ENCODE peak calls at places on chromosome 20, in ten cellular contexts. X is activated T-helper 1 cell treated with Interleukin-2 at 50 U/mL for 16 hours; R is G401; J is astrocyte of the hippocampus; Q is neural crest cell; E is NCI-H69; Z is mammary epithelial cell; L is activated CD4-positive, CD25-positive, alpha-beta regulatory T cell; C is iPS-NIHi11; V is stimulated activated CD8-positive, alpha-beta memory T cell treated with anti-CD3 and anti-CD28 coated beads, Interleukin-4, amount 100 ng/mL, for 1 hour. O is an unnamed sample.

GRCh38 chr20:64229537-64230061 is 25.9 kb upstream of the PCMTD2 start:
- DNase-seq in X (no peak), R (no peak), J (no peak), Q (no peak), E (no peak), Z (peak), L (no peak), C (no peak), V (no peak), O (no peak)

GRCh38 chr20:37341632-37342031 is 4.3 kb upstream of the SRC start:
- DNase-seq in X (no peak), R (no peak), J (no peak), Q (no peak), E (peak), Z (no peak), L (no peak), C (no peak), V (no peak), O (no peak)

GRCh38 chr20:19974621-19975435 is 42.3 kb upstream of the NAA20 start:
- DNase-seq in X (no peak), R (peak), J (peak), Q (no peak), E (peak), Z (peak), L (no peak), C (peak), V (no peak), O (peak)

GRCh38 chr20:43744121-43744520 is 17.3 kb upstream of the GTSF1L start:
- DNase-seq in X (no peak), R (no peak), J (no peak), Q (no peak), E (no peak), Z (peak), L (no peak), C (no peak), V (no peak), O (peak)

GRCh38 chr20:1798982-1799381 is 96.2 kb upstream of the SIRPA start:
- DNase-seq in X (no peak), R (no peak), J (no peak), Q (no peak), E (no peak), Z (no peak), L (no peak), C (no peak), V (no peak), O (no peak)

GRCh38 chr20:1897486-1897885 is 2.3 kb downstream of the SIRPA start:
- DNase-seq in X (no peak), R (peak), J (no peak), Q (no peak), E (no peak), Z (no peak), L (no peak), C (no peak), V (no peak), O (no peak)

GRCh38 chr20:23100021-23100753 is 14.1 kb upstream of the CD93 start:
- DNase-seq in X (no peak), R (no peak), J (no peak), Q (no peak), E (no peak), Z (peak), L (no peak), C (no peak), V (no peak), O (no peak)

GRCh38 chr20:5205348-5206210 is 78.8 kb downstream of the CDS2 start:
- DNase-seq in X (peak), R (peak), J (peak), Q (peak), E (peak), Z (peak), L (peak), C (peak), V (peak), O (peak)

GRCh38 chr20:49766979-49767419 is 45.6 kb upstream of the SLC9A8 start:
- DNase-seq in X (no peak), R (no peak), J (no peak), Q (no peak), E (no peak), Z (no peak), L (no peak), C (no peak), V (no peak), O (no peak)

GRCh38 chr20:13588049-13588448 is 50.7 kb downstream of the TASP1 start:
- DNase-seq in X (no peak), R (no peak), J (no peak), Q (no peak), E (no peak), Z (no peak), L (no peak), C (no peak), V (no peak), O (no peak)

GRCh38 chr20:44704551-44704971 is 10.6 kb upstream of the CCN5 start:
- DNase-seq in X (no peak), R (no peak), J (peak), Q (no peak), E (no peak), Z (no peak), L (no peak), C (no peak), V (no peak), O (peak)

GRCh38 chr20:62832951-62833391 is 16.1 kb downstream of the COL9A3 start:
- DNase-seq in X (no peak), R (no peak), J (no peak), Q (no peak), E (no peak), Z (no peak), L (no peak), C (no peak), V (no peak), O (no peak)

GRCh38 chr20:36094497-36094896 is 60.0 kb upstream of the EPB41L1 start:
- DNase-seq in X (no peak), R (peak), J (peak), Q (no peak), E (peak), Z (no peak), L (no peak), C (no peak), V (no peak), O (no peak)

GRCh38 chr20:5945963-5946362 is 4.4 kb downstream of the TRMT6 start:
- DNase-seq in X (no peak), R (no peak), J (peak), Q (no peak), E (no peak), Z (peak), L (no peak), C (no peak), V (no peak), O (no peak)

GRCh38 chr20:42338274-42339172 is 720.3 kb upstream of the CHD6 start:
- DNase-seq in X (no peak), R (no peak), J (no peak), Q (no peak), E (no peak), Z (no peak), L (no peak), C (no peak), V (no peak), O (no peak)

GRCh38 chr20:45337367-45338120 is 10.7 kb downstream of the SDC4 start:
- DNase-seq in X (no peak), R (no peak), J (peak), Q (no peak), E (no peak), Z (peak), L (no peak), C (peak), V (no peak), O (peak)

GRCh38 chr20:35300469-35301262 is 8.4 kb upstream of the FAM83C start:
- DNase-seq in X (no peak), R (no peak), J (no peak), Q (no peak), E (no peak), Z (no peak), L (no peak), C (no peak), V (no peak), O (no peak)

GRCh38 chr20:34798871-34799270 is 26.6 kb downstream of the NCOA6 start:
- DNase-seq in X (no peak), R (no peak), J (no peak), Q (no peak), E (no peak), Z (no peak), L (no peak), C (no peak), V (no peak), O (no peak)

GRCh38 chr20:45918779-45919535 is 7.0 kb upstream of the PLTP start:
- DNase-seq in X (no peak), R (no peak), J (no peak), Q (no peak), E (no peak), Z (no peak), L (no peak), C (no peak), V (no peak), O (no peak)

GRCh38 chr20:7437311-7437710 is 502.9 kb downstream of the HAO1 start:
- DNase-seq in X (no peak), R (no peak), J (no peak), Q (no peak), E (no peak), Z (no peak), L (no peak), C (no peak), V (no peak), O (no peak)

GRCh38 chr20:56249244-56249955 is 868 bp downstream of the MC3R start:
- DNase-seq in X (no peak), R (no peak), J (peak), Q (peak), E (peak), Z (no peak), L (no peak), C (peak), V (no peak), O (no peak)

GRCh38 chr20:4041748-4042411 is 26.5 kb upstream of the RNF24 start:
- DNase-seq in X (no peak), R (no peak), J (peak), Q (no peak), E (peak), Z (peak), L (no peak), C (peak), V (no peak), O (peak)

GRCh38 chr20:24534282-24534681 is 64.9 kb downstream of the SYNDIG1 start:
- DNase-seq in X (no peak), R (no peak), J (no peak), Q (no peak), E (no peak), Z (no peak), L (no peak), C (no peak), V (no peak), O (no peak)

GRCh38 chr20:8043687-8044278 is 24.2 kb upstream of the TMX4 start:
- DNase-seq in X (no peak), R (peak), J (peak), Q (peak), E (peak), Z (peak), L (no peak), C (peak), V (peak), O (peak)

GRCh38 chr20:24303393-24303792 is 166.0 kb upstream of the SYNDIG1 start:
- DNase-seq in X (no peak), R (peak), J (no peak), Q (no peak), E (no peak), Z (no peak), L (no peak), C (no peak), V (no peak), O (no peak)

GRCh38 chr20:5996765-5997164 is 46.3 kb downstream of the MCM8 start:
- DNase-seq in X (no peak), R (no peak), J (no peak), Q (no peak), E (peak), Z (no peak), L (no peak), C (peak), V (peak), O (peak)

GRCh38 chr20:8299921-8300320 is 167.9 kb downstream of the PLCB1 start:
- DNase-seq in X (no peak), R (no peak), J (no peak), Q (no peak), E (no peak), Z (no peak), L (no peak), C (no peak), V (no peak), O (no peak)

GRCh38 chr20:63226020-63226943 is 9.4 kb upstream of the BIRC7 start:
- DNase-seq in X (no peak), R (no peak), J (no peak), Q (no peak), E (no peak), Z (no peak), L (no peak), C (no peak), V (no peak), O (no peak)

GRCh38 chr20:11651647-11652046 is 266.0 kb upstream of the BTBD3 start:
- DNase-seq in X (no peak), R (no peak), J (no peak), Q (no peak), E (no peak), Z (no peak), L (no peak), C (no peak), V (no peak), O (peak)